ENCODE peak calls at places on chromosomes 6 and 20, in ten cellular contexts. H, N, V, Z, I, W, O, P, B and Y are unnamed samples.
A peak's percentile ranks its signal among the peaks of the same experiment; 100 is the strongest.

GRCh38 chr6:148557796-148558457 is 188.9 kb upstream of the UST start:
- DNase-seq in H (peak; percentile 17), N (no peak), V (no peak), Z (no peak), I (no peak), W (no peak), O (peak; percentile 36), P (peak; percentile 31), B (no peak), Y (no peak)

GRCh38 chr6:49401063-49401462 is 62.0 kb downstream of the MMUT start:
- DNase-seq in H (no peak), N (no peak), V (no peak), Z (no peak), I (no peak), W (no peak), O (no peak), P (no peak), B (no peak), Y (no peak)

GRCh38 chr6:115091461-115091860 is 748.6 kb upstream of the HS3ST5 start:
- DNase-seq in H (no peak), N (no peak), V (no peak), Z (no peak), I (no peak), W (no peak), O (no peak), P (no peak), B (no peak), Y (no peak)

GRCh38 chr6:29696147-29697129 is 15.5 kb upstream of the ZFP57 start:
- DNase-seq in H (peak; percentile 28), N (no peak), V (no peak), Z (no peak), I (no peak), W (peak; percentile 58), O (peak; percentile 16), P (no peak), B (no peak), Y (no peak)

GRCh38 chr20:64065062-64065972 is 2.3 kb downstream of the TCEA2 start:
- DNase-seq in H (no peak), N (no peak), V (no peak), Z (no peak), I (no peak), W (no peak), O (no peak), P (peak; percentile 38), B (no peak), Y (no peak)

GRCh38 chr6:117477988-117478852 is 4.3 kb upstream of the DCBLD1 start:
- DNase-seq in H (peak; percentile 48), N (no peak), V (no peak), Z (no peak), I (no peak), W (peak; percentile 46), O (peak; percentile 26), P (peak; percentile 45), B (no peak), Y (peak; percentile 14)

GRCh38 chr6:170124836-170125235 is 166.0 kb downstream of the DLL1 start:
- DNase-seq in H (no peak), N (peak; percentile 42), V (no peak), Z (no peak), I (no peak), W (no peak), O (no peak), P (no peak), B (no peak), Y (no peak)

GRCh38 chr6:45677381-45677992 is 299.8 kb upstream of the SUPT3H start:
- DNase-seq in H (no peak), N (no peak), V (no peak), Z (no peak), I (no peak), W (peak; percentile 59), O (peak; percentile 48), P (peak; percentile 90), B (no peak), Y (peak; percentile 53)

GRCh38 chr20:1062334-1063015 is 55.9 kb upstream of the PSMF1 start:
- DNase-seq in H (no peak), N (no peak), V (no peak), Z (peak; percentile 6), I (no peak), W (no peak), O (no peak), P (no peak), B (no peak), Y (no peak)

GRCh38 chr20:2140561-2140960 is 38.9 kb downstream of the STK35 start:
- DNase-seq in H (no peak), N (peak; percentile 77), V (no peak), Z (no peak), I (no peak), W (no peak), O (peak; percentile 58), P (no peak), B (no peak), Y (no peak)

GRCh38 chr6:122207061-122207460 is 192.4 kb upstream of the HSF2 start:
- DNase-seq in H (no peak), N (no peak), V (no peak), Z (no peak), I (no peak), W (no peak), O (no peak), P (no peak), B (no peak), Y (no peak)

GRCh38 chr6:169034523-169035167 is 219.0 kb downstream of the THBS2 start:
- DNase-seq in H (peak; percentile 32), N (no peak), V (no peak), Z (no peak), I (peak; percentile 44), W (no peak), O (no peak), P (no peak), B (no peak), Y (no peak)

GRCh38 chr6:11035961-11036360 is 8.1 kb downstream of the ELOVL2 start:
- DNase-seq in H (no peak), N (no peak), V (no peak), Z (no peak), I (no peak), W (no peak), O (no peak), P (no peak), B (no peak), Y (no peak)

GRCh38 chr6:41430875-41431274 is 95.5 kb downstream of the NCR2 start:
- DNase-seq in H (peak; percentile 80), N (no peak), V (peak; percentile 33), Z (no peak), I (no peak), W (no peak), O (peak; percentile 29), P (no peak), B (peak; percentile 39), Y (no peak)

GRCh38 chr20:54267510-54268003 is 59.7 kb downstream of the PFDN4 start:
- DNase-seq in H (no peak), N (no peak), V (no peak), Z (no peak), I (no peak), W (no peak), O (peak; percentile 20), P (no peak), B (peak; percentile 87), Y (no peak)

GRCh38 chr6:132530293-132530974 is 7.6 kb upstream of the TAAR9 start:
- DNase-seq in H (peak; percentile 81), N (no peak), V (no peak), Z (peak; percentile 38), I (no peak), W (peak; percentile 41), O (peak; percentile 77), P (peak; percentile 68), B (peak; percentile 61), Y (no peak)